ENCODE peak calls at places on chromosomes 1 and 21, in ten cellular contexts. Y is heart right ventricle; L is hepatocyte; O is colonic mucosa; N is ascending aorta; Q is effector memory CD4-positive, alpha-beta T cell; B is aorta; F is mammary epithelial cell; D is naive thymus-derived CD4-positive, alpha-beta T cell; V is kidney. C is an unnamed sample. For H3K4me1, the result is how much of the 10 kb centered on the place peaks cover.

GRCh38 chr1:3881191-3881475 is 18.9 kb downstream of the C1orf174 start:
- DNase-seq in Y (no peak), L (no peak), O (no peak), N (no peak), Q (no peak), B (no peak), F (no peak), D (no peak), V (no peak), C (no peak)

GRCh38 chr1:71044833-71045232 is 2.8 kb downstream of the PTGER3 start:
- DNase-seq in Y (no peak), L (no peak), O (no peak), N (no peak), Q (no peak), B (no peak), F (no peak), D (no peak), V (no peak), C (no peak)

GRCh38 chr1:116388122-116388521 is 15.1 kb downstream of the ATP1A1 start:
- DNase-seq in Y (no peak), L (no peak), O (no peak), N (no peak), Q (no peak), B (no peak), F (no peak), D (no peak), V (no peak), C (no peak)

GRCh38 chr1:207462535-207462934 is 8.4 kb downstream of the CR2 start:
- DNase-seq in Y (no peak), L (no peak), O (no peak), N (no peak), Q (no peak), B (no peak), F (no peak), D (no peak), V (no peak), C (no peak)

GRCh38 chr1:44212355-44213221 is 683 bp upstream of the DMAP1 start:
- DNase-seq in Y (no peak), L (no peak), O (no peak), N (no peak), Q (peak), B (no peak), F (no peak), D (no peak), V (no peak), C (no peak)

GRCh38 chr1:18941221-18942141 is 15.0 kb downstream of the IFFO2 start:
- DNase-seq in Y (no peak), L (peak), O (no peak), N (no peak), Q (no peak), B (no peak), F (peak), D (no peak), V (peak), C (no peak)

GRCh38 chr1:243842978-243843490 is 7.0 kb downstream of the AKT3 start:
- DNase-seq in Y (no peak), L (peak), O (no peak), N (no peak), Q (no peak), B (no peak), F (peak), D (no peak), V (no peak), C (no peak)

GRCh38 chr1:245592083-245592460 is 437.3 kb downstream of the KIF26B start:
- DNase-seq in Y (no peak), L (no peak), O (no peak), N (no peak), Q (no peak), B (no peak), F (no peak), D (no peak), V (no peak), C (no peak)

GRCh38 chr21:44199448-44199847 is 41.3 kb downstream of the ICOSLG start:
- DNase-seq in Y (no peak), L (peak), O (no peak), N (no peak), Q (no peak), B (no peak), F (no peak), D (no peak), V (peak), C (peak)

GRCh38 chr1:31718519-31718918 is 14.7 kb upstream of the COL16A1 start:
- DNase-seq in Y (no peak), L (no peak), O (no peak), N (no peak), Q (no peak), B (no peak), F (no peak), D (no peak), V (no peak), C (peak)

GRCh38 chr1:12015001-12015491 is 4.3 kb upstream of the MIIP start:
- DNase-seq in Y (no peak), L (no peak), O (no peak), N (no peak), Q (no peak), B (no peak), F (peak), D (no peak), V (no peak), C (no peak)

GRCh38 chr1:8318436-8318835 is 522 bp downstream of the SLC45A1 start:
- DNase-seq in Y (no peak), L (no peak), O (no peak), N (no peak), Q (no peak), B (no peak), F (no peak), D (no peak), V (no peak), C (no peak)

GRCh38 chr1:9086796-9087195 is 17.4 kb upstream of the SLC2A5 start:
- DNase-seq in Y (no peak), L (no peak), O (no peak), N (no peak), Q (no peak), B (no peak), F (no peak), D (no peak), V (no peak), C (no peak)

GRCh38 chr1:15941044-15941840 is 34.7 kb downstream of the ZBTB17 start:
- DNase-seq in Y (no peak), L (no peak), O (no peak), N (no peak), Q (no peak), B (no peak), F (no peak), D (no peak), V (no peak), C (no peak)

GRCh38 chr1:2474933-2475371 is 1.1 kb upstream of the PLCH2 start:
- DNase-seq in Y (no peak), L (no peak), O (no peak), N (no peak), Q (no peak), B (no peak), F (no peak), D (no peak), V (peak), C (peak)

GRCh38 chr1:33460947-33461629 is 11.4 kb upstream of the ZSCAN20 start:
- DNase-seq in Y (peak), L (no peak), O (no peak), N (no peak), Q (no peak), B (peak), F (no peak), D (no peak), V (no peak), C (no peak)

GRCh38 chr1:51728611-51729155 is 111.8 kb downstream of the OSBPL9 start:
- DNase-seq in Y (no peak), L (no peak), O (no peak), N (no peak), Q (no peak), B (no peak), F (no peak), D (no peak), V (no peak), C (peak)

GRCh38 chr1:22585471-22585870 is 22.2 kb downstream of the EPHA8 start:
- DNase-seq in Y (no peak), L (no peak), O (no peak), N (no peak), Q (no peak), B (no peak), F (no peak), D (no peak), V (no peak), C (no peak)

GRCh38 chr1:209063816-209064664 is 519.5 kb upstream of the CAMK1G start:
- DNase-seq in Y (no peak), L (no peak), O (no peak), N (no peak), Q (no peak), B (no peak), F (no peak), D (no peak), V (no peak), C (peak)

GRCh38 chr21:35020446-35020845 is 28.7 kb downstream of the RUNX1 start:
- DNase-seq in Y (no peak), L (no peak), O (no peak), N (no peak), Q (no peak), B (no peak), F (no peak), D (no peak), V (no peak), C (no peak)

GRCh38 chr1:180674603-180675530 is 43.0 kb downstream of the XPR1 start:
- DNase-seq in Y (no peak), L (peak), O (no peak), N (no peak), Q (no peak), B (no peak), F (no peak), D (no peak), V (no peak), C (no peak)

GRCh38 chr1:160261526-160261877 is 847 bp downstream of the DCAF8 start:
- DNase-seq in Y (no peak), L (peak), O (peak), N (no peak), Q (peak), B (no peak), F (peak), D (peak), V (no peak), C (peak)

GRCh38 chr1:114097109-114097508 is 56.6 kb downstream of the SYT6 start:
- DNase-seq in Y (no peak), L (no peak), O (no peak), N (no peak), Q (no peak), B (no peak), F (no peak), D (no peak), V (no peak), C (no peak)

DNA sequence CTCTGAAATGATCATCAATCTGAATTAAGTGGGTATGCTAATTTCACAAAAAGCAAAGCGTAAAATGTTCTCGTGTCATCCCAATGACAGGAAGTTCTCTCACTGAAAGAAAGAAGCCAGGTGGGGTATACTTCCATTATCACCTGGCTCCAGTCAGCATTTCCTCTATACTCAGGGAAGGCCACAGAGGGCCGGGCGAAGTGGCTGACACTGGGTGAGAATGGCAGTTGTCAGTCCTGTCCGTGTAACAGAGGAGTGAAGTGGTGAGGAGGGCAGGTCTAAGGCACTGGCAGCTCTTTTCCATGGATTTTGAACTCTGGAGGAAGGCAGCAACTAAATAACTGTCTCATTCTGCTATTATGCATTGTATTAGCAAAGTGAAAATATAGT is 60.4 kb downstream of the CAPN2 start:
- DNase-seq in Y (no peak), L (no peak), O (peak), N (no peak), Q (no peak), B (no peak), F (no peak), D (no peak), V (no peak), C (no peak)
- H3K4me1 ChIP-seq in Y (under half), L (under half), O (under half), N (under half), Q (under half), B (under half), F (under half), D (under half), V (under half), C (under half)

DNA sequence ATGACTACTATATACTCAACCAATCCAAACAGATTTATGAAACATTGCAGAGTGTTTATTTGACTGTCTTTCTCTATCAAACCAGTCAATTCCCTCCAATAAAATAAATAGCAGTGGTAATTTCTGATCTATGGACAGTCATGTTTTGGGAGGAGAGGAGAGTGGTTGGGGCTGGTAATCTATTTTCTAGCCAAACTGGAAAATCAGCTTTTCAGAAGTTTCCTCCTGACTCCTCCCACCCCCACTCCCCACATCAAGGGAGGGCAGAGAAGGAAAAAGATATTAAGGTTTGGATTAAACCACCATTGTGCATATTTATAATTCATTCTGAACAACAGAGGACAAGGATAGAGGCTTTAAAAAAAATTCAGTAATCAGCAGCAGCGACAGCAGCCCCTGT is 69.4 kb upstream of the SOX13 start:
- DNase-seq in Y (no peak), L (no peak), O (no peak), N (no peak), Q (no peak), B (no peak), F (no peak), D (no peak), V (no peak), C (no peak)
- H3K4me3 ChIP-seq in Y (no peak), L (no peak), O (no peak), N (no peak), Q (no peak), B (no peak), F (no peak), D (no peak), V (no peak), C (no peak)

GRCh38 chr1:183841950-183842816 is 37.3 kb downstream of the RGL1 start:
- DNase-seq in Y (no peak), L (peak), O (no peak), N (no peak), Q (no peak), B (no peak), F (peak), D (no peak), V (no peak), C (peak)
- H3K4me1 ChIP-seq in Y (under half), L (under half), O (under half), N (under half), Q (under half), B (under half), F (under half), D (under half), V (under half), C (under half)

GRCh38 chr21:45747802-45748445 is 104.4 kb downstream of the PCBP3 start:
- DNase-seq in Y (no peak), L (peak), O (no peak), N (no peak), Q (no peak), B (no peak), F (peak), D (no peak), V (no peak), C (peak)

GRCh38 chr21:45748593-45748992 is 105.1 kb downstream of the PCBP3 start:
- DNase-seq in Y (no peak), L (no peak), O (no peak), N (no peak), Q (no peak), B (no peak), F (no peak), D (no peak), V (no peak), C (no peak)

GRCh38 chr21:45750924-45751323 is 107.4 kb downstream of the PCBP3 start:
- DNase-seq in Y (no peak), L (peak), O (no peak), N (no peak), Q (no peak), B (no peak), F (no peak), D (no peak), V (no peak), C (no peak)

GRCh38 chr21:45747233-45747766 is 103.8 kb downstream of the PCBP3 start:
- DNase-seq in Y (no peak), L (no peak), O (no peak), N (no peak), Q (no peak), B (no peak), F (no peak), D (no peak), V (no peak), C (peak)

DNA sequence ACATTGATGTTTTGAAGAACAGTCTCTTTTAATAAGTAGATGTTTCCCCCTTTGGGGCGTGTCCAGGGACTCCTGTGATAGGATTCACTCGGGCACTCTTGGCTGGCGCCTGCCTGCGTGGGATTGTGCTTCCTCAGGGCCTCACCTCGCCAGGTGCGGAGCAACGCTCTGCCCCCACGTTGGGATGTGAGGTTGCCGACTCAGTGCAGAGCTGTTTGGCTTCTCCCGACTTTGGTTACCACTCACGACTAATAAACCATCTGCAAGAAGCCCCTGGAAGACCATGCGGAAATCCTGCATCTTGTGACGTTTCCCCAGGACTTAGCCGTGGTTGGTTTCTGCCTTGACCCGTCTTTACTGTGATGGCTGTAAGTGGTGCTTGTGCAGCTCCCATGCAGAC is 106.4 kb downstream of the PCBP3 start:
- DNase-seq in Y (no peak), L (no peak), O (no peak), N (no peak), Q (no peak), B (no peak), F (no peak), D (no peak), V (no peak), C (no peak)
- H3K4me3 ChIP-seq in Y (no peak), L (no peak), O (no peak), N (no peak), Q (no peak), B (no peak), F (no peak), D (no peak), V (no peak), C (no peak)

GRCh38 chr1:62774006-62774405 is 9.9 kb upstream of the ATG4C start:
- DNase-seq in Y (no peak), L (no peak), O (no peak), N (no peak), Q (no peak), B (no peak), F (no peak), D (no peak), V (no peak), C (no peak)
- H3K4me1 ChIP-seq in Y (under half), L (under half), O (under half), N (under half), Q (under half), B (under half), F (under half), D (under half), V (under half), C (under half)

DNA sequence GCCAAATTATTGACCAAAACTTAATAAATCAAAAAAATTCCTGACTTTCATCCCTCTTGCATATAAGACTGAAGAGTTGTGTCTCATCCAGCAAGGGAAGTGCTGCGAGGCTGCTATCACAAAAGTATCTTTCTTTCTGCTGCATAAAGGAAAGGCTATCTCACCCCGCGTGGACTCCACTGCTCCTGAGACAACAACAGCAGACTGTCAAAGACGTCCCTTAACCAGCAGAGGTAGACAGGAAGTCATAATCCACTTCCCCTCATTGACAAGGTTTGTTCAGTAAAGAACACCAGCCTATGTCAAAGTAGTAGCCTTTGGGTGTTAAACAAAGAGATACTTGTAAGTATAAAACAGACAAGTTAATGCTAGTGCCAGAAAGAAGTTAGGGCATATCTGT is 29.4 kb downstream of the VPS26C start:
- DNase-seq in Y (no peak), L (no peak), O (no peak), N (no peak), Q (no peak), B (no peak), F (no peak), D (no peak), V (no peak), C (no peak)
- H3K4me3 ChIP-seq in Y (no peak), L (no peak), O (no peak), N (no peak), Q (no peak), B (no peak), F (no peak), D (no peak), V (no peak), C (no peak)

GRCh38 chr1:226983998-226984364 is 43.9 kb downstream of the COQ8A start:
- DNase-seq in Y (no peak), L (no peak), O (no peak), N (no peak), Q (no peak), B (no peak), F (no peak), D (no peak), V (peak), C (no peak)
- H3K4me1 ChIP-seq in Y (half or more), L (under half), O (under half), N (under half), Q (under half), B (under half), F (under half), D (under half), V (under half), C (under half)

GRCh38 chr1:41380195-41380594 is 19.0 kb downstream of the FOXO6 start:
- DNase-seq in Y (no peak), L (no peak), O (no peak), N (no peak), Q (no peak), B (no peak), F (no peak), D (no peak), V (no peak), C (no peak)

GRCh38 chr1:41380979-41381690 is 19.9 kb downstream of the FOXO6 start:
- DNase-seq in Y (peak), L (peak), O (peak), N (peak), Q (no peak), B (peak), F (no peak), D (no peak), V (peak), C (peak)

GRCh38 chr1:41378999-41379740 is 17.9 kb downstream of the FOXO6 start:
- DNase-seq in Y (no peak), L (no peak), O (no peak), N (no peak), Q (no peak), B (no peak), F (no peak), D (no peak), V (no peak), C (no peak)

GRCh38 chr1:41378222-41378621 is 17.0 kb downstream of the FOXO6 start:
- DNase-seq in Y (no peak), L (no peak), O (no peak), N (no peak), Q (no peak), B (no peak), F (no peak), D (no peak), V (no peak), C (no peak)

DNA sequence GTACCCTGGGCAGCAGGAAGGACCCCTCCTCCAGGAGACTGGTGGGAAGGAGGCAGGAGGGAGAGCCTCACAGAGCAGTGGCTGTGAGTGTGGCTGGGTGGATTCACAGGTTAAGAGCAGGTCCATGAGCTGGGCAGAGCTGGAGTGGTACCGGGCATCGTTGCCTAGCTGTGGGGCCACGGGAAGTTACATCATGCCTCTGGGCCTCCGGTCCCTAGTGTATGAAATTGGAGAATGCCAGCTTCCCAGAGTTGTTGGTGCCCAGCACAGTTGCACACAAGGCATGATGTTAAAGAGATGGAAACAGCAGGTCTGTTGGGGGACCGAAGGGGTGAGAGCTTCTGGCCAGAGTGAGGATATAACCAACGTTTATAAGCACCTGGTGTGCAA is 18.5 kb downstream of the FOXO6 start:
- DNase-seq in Y (no peak), L (no peak), O (no peak), N (no peak), Q (no peak), B (no peak), F (no peak), D (no peak), V (no peak), C (no peak)
- H3K4me3 ChIP-seq in Y (no peak), L (no peak), O (no peak), N (no peak), Q (no peak), B (no peak), F (no peak), D (no peak), V (no peak), C (no peak)

DNA sequence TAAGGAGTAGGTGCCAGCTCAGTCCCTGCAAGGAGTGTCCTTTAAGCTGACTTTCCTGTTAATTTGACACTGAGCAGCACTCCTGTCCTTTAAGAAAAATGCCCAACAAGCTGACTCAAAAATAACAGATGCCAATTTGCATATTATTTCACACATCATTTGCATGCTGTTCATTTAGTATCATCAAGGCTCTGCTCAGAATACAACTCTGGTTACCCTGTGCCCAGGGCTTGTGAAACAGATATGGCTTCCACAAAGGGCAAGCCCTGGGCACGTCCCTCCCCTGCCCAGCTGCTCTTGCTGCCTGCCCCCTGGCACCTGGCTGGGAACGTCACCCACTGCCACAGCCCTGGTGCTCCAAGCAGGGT is 10.3 kb downstream of the KCNN3 start:
- DNase-seq in Y (no peak), L (no peak), O (no peak), N (no peak), Q (no peak), B (no peak), F (no peak), D (no peak), V (no peak), C (no peak)
- H3K4me1 ChIP-seq in Y (under half), L (under half), O (under half), N (under half), Q (under half), B (under half), F (under half), D (under half), V (under half), C (under half)